ENCODE peak calls at places on chromosomes 11 and 22, in four cellular contexts. P is stimulated activated CD4-positive, alpha-beta T cell treated with anti-CD3 and anti-CD28 coated beads, TNF-alpha, amount 100 ng/mL, for 48 hours; U is pons; F is fibroblast of pulmonary artery. Z is an unnamed sample.

GRCh38 chr11:61489833-61490585 is 18.5 kb upstream of the LRRC10B start:
- DNase-seq in P (no peak), U (no peak), F (peak), Z (no peak)

GRCh38 chr11:126857860-126858808 is 142.4 kb downstream of the KIRREL3 start:
- DNase-seq in P (no peak), U (no peak), F (peak), Z (peak)

GRCh38 chr22:31179345-31179744 is 19.4 kb downstream of the RNF185 start:
- DNase-seq in P (no peak), U (no peak), F (no peak), Z (peak)

GRCh38 chr11:45104790-45105084 is 41.7 kb upstream of the PRDM11 start:
- DNase-seq in P (no peak), U (no peak), F (no peak), Z (no peak)

GRCh38 chr11:128830836-128831780 is 36.0 kb downstream of the KCNJ1 start:
- DNase-seq in P (peak), U (peak), F (peak), Z (peak)

GRCh38 chr11:119432484-119433368 is 9.8 kb upstream of the THY1 start:
- DNase-seq in P (no peak), U (no peak), F (peak), Z (no peak)

GRCh38 chr11:120814531-120815259 is 209.2 kb upstream of the TBCEL start:
- DNase-seq in P (no peak), U (no peak), F (no peak), Z (no peak)

GRCh38 chr22:45418770-45419138 is 5.3 kb downstream of the RIBC2 start:
- DNase-seq in P (no peak), U (no peak), F (no peak), Z (no peak)

GRCh38 chr11:58742981-58743880 is 11.5 kb upstream of the GLYAT start:
- DNase-seq in P (no peak), U (no peak), F (no peak), Z (no peak)

GRCh38 chr11:106786251-106786650 is 232.0 kb downstream of the GUCY1A2 start:
- DNase-seq in P (no peak), U (no peak), F (peak), Z (no peak)

GRCh38 chr11:130448416-130449068 is at the start of gene ADAMTS15:
- DNase-seq in P (no peak), U (no peak), F (peak), Z (peak)

GRCh38 chr11:10381730-10382129 is 73.3 kb upstream of the AMPD3 start:
- DNase-seq in P (no peak), U (no peak), F (peak), Z (no peak)

GRCh38 chr11:123707606-123708205 is 33.8 kb downstream of the ZNF202 start:
- DNase-seq in P (peak), U (peak), F (peak), Z (peak)

GRCh38 chr22:29202231-29203192 is 3.2 kb upstream of the EMID1 start:
- DNase-seq in P (peak), U (peak), F (peak), Z (peak)

GRCh38 chr22:30114356-30114755 is 34.1 kb downstream of the HORMAD2 start:
- DNase-seq in P (no peak), U (no peak), F (no peak), Z (no peak)

GRCh38 chr11:35148163-35148562 is 9.2 kb downstream of the CD44 start:
- DNase-seq in P (no peak), U (no peak), F (no peak), Z (no peak)

GRCh38 chr11:117614695-117615094 is 182.3 kb downstream of the DSCAML1 start:
- DNase-seq in P (no peak), U (no peak), F (no peak), Z (no peak)

GRCh38 chr11:934437-934950 is 8.8 kb downstream of the AP2A2 start:
- DNase-seq in P (no peak), U (no peak), F (no peak), Z (no peak)

GRCh38 chr11:123654566-123655081 is at the start of gene SCN3B:
- DNase-seq in P (no peak), U (no peak), F (peak), Z (peak)

GRCh38 chr11:123570939-123571590 is 83.4 kb downstream of the SCN3B start:
- DNase-seq in P (no peak), U (no peak), F (no peak), Z (no peak)

GRCh38 chr11:60934091-60934789 is 10.0 kb downstream of the TMEM132A start:
- DNase-seq in P (no peak), U (no peak), F (no peak), Z (no peak)

GRCh38 chr11:126086248-126086647 is 23.6 kb upstream of the CDON start:
- DNase-seq in P (no peak), U (no peak), F (no peak), Z (no peak)

GRCh38 chr22:39242809-39243442 is 1.9 kb downstream of the PDGFB start:
- DNase-seq in P (no peak), U (no peak), F (no peak), Z (no peak)

GRCh38 chr22:40212126-40212525 is 34.4 kb downstream of the TNRC6B start:
- DNase-seq in P (no peak), U (no peak), F (no peak), Z (no peak)

GRCh38 chr11:65851083-65851579 is 6.8 kb downstream of the CFL1 start:
- DNase-seq in P (no peak), U (no peak), F (no peak), Z (no peak)

GRCh38 chr22:39689421-39689820 is 118.9 kb downstream of the CACNA1I start:
- DNase-seq in P (no peak), U (no peak), F (no peak), Z (no peak)

GRCh38 chr11:6746086-6746618 is 25.6 kb downstream of the OR2AG2 start:
- DNase-seq in P (no peak), U (peak), F (peak), Z (no peak)

GRCh38 chr22:27345681-27346080 is 455.9 kb downstream of the MN1 start:
- DNase-seq in P (no peak), U (no peak), F (no peak), Z (no peak)

GRCh38 chr11:7485854-7486425 is 634 bp downstream of the OLFML1 start:
- DNase-seq in P (no peak), U (no peak), F (no peak), Z (no peak)

Z was measured in NCI-H2081.